ENCODE peak calls at places on chromosomes 6 and 20, in six cellular contexts. One of them, this sample, is unnamed.

GRCh38 chr6:143959865-143960264 is 48.2 kb downstream of the PLAGL1 start:
- DNase-seq in upper lobe of right lung: no peak
- DNase-seq in heart left ventricle: no peak
- DNase-seq in OCI-LY7: no peak
- DNase-seq in GM23338: no peak
- DNase-seq in CD8-positive, alpha-beta T cell: no peak
- DNase-seq in this sample: no peak

GRCh38 chr6:36132221-36132895 is 2.0 kb downstream of the MAPK13 start:
- DNase-seq in CD8-positive, alpha-beta T cell: no peak
- DNase-seq in OCI-LY7: no peak
- DNase-seq in heart left ventricle: no peak
- DNase-seq in GM23338: no peak
- DNase-seq in upper lobe of right lung: no peak
- DNase-seq in this sample: no peak

GRCh38 chr20:50130995-50131394 is 18.0 kb upstream of the UBE2V1 start:
- DNase-seq in heart left ventricle: peak
- DNase-seq in CD8-positive, alpha-beta T cell: no peak
- DNase-seq in OCI-LY7: no peak
- DNase-seq in upper lobe of right lung: no peak
- DNase-seq in GM23338: no peak
- DNase-seq in this sample: no peak

GRCh38 chr20:2756056-2756611 is 44.3 kb downstream of the CPXM1 start:
- DNase-seq in CD8-positive, alpha-beta T cell: no peak
- DNase-seq in GM23338: peak
- DNase-seq in OCI-LY7: no peak
- DNase-seq in upper lobe of right lung: no peak
- DNase-seq in heart left ventricle: no peak
- DNase-seq in this sample: peak

GRCh38 chr20:49866051-49866450 is 49.3 kb downstream of the SPATA2 start:
- DNase-seq in heart left ventricle: no peak
- DNase-seq in OCI-LY7: no peak
- DNase-seq in upper lobe of right lung: no peak
- DNase-seq in CD8-positive, alpha-beta T cell: no peak
- DNase-seq in GM23338: no peak
- DNase-seq in this sample: peak

GRCh38 chr6:136524936-136525413 is 25.2 kb downstream of the MAP7 start:
- DNase-seq in GM23338: no peak
- DNase-seq in CD8-positive, alpha-beta T cell: no peak
- DNase-seq in OCI-LY7: no peak
- DNase-seq in heart left ventricle: no peak
- DNase-seq in upper lobe of right lung: no peak
- DNase-seq in this sample: no peak

GRCh38 chr6:70709826-70710225 is 42.1 kb downstream of the SMAP1 start:
- DNase-seq in heart left ventricle: no peak
- DNase-seq in CD8-positive, alpha-beta T cell: no peak
- DNase-seq in OCI-LY7: no peak
- DNase-seq in upper lobe of right lung: no peak
- DNase-seq in GM23338: no peak
- DNase-seq in this sample: peak

GRCh38 chr20:1671891-1672669 is 14.5 kb upstream of the SIRPG start:
- DNase-seq in GM23338: no peak
- DNase-seq in heart left ventricle: no peak
- DNase-seq in CD8-positive, alpha-beta T cell: no peak
- DNase-seq in OCI-LY7: no peak
- DNase-seq in upper lobe of right lung: no peak
- DNase-seq in this sample: no peak

GRCh38 chr20:57509665-57510237 is 15.2 kb downstream of the CTCFL start:
- DNase-seq in heart left ventricle: no peak
- DNase-seq in GM23338: peak
- DNase-seq in OCI-LY7: peak
- DNase-seq in CD8-positive, alpha-beta T cell: no peak
- DNase-seq in upper lobe of right lung: no peak
- DNase-seq in this sample: peak

GRCh38 chr20:40749985-40750506 is 61.0 kb upstream of the MAFB start:
- DNase-seq in upper lobe of right lung: no peak
- DNase-seq in OCI-LY7: no peak
- DNase-seq in CD8-positive, alpha-beta T cell: no peak
- DNase-seq in GM23338: no peak
- DNase-seq in heart left ventricle: no peak
- DNase-seq in this sample: peak

GRCh38 chr20:14434379-14435136 is 97.1 kb upstream of the FLRT3 start:
- DNase-seq in upper lobe of right lung: no peak
- DNase-seq in CD8-positive, alpha-beta T cell: no peak
- DNase-seq in OCI-LY7: no peak
- DNase-seq in heart left ventricle: no peak
- DNase-seq in GM23338: no peak
- DNase-seq in this sample: no peak

GRCh38 chr20:48025061-48025515 is 239.8 kb upstream of the SULF2 start:
- DNase-seq in OCI-LY7: peak
- DNase-seq in CD8-positive, alpha-beta T cell: no peak
- DNase-seq in heart left ventricle: no peak
- DNase-seq in GM23338: peak
- DNase-seq in upper lobe of right lung: no peak
- DNase-seq in this sample: peak

GRCh38 chr20:14245368-14245970 is 91.9 kb downstream of the FLRT3 start:
- DNase-seq in CD8-positive, alpha-beta T cell: no peak
- DNase-seq in GM23338: no peak
- DNase-seq in OCI-LY7: no peak
- DNase-seq in upper lobe of right lung: no peak
- DNase-seq in heart left ventricle: no peak
- DNase-seq in this sample: peak

GRCh38 chr20:57210911-57211280 is 55.5 kb downstream of the BMP7 start:
- DNase-seq in heart left ventricle: no peak
- DNase-seq in GM23338: no peak
- DNase-seq in OCI-LY7: no peak
- DNase-seq in CD8-positive, alpha-beta T cell: no peak
- DNase-seq in upper lobe of right lung: no peak
- DNase-seq in this sample: no peak

GRCh38 chr20:54168961-54169862 is 4.6 kb downstream of the CYP24A1 start:
- DNase-seq in heart left ventricle: no peak
- DNase-seq in OCI-LY7: no peak
- DNase-seq in GM23338: no peak
- DNase-seq in CD8-positive, alpha-beta T cell: no peak
- DNase-seq in upper lobe of right lung: no peak
- DNase-seq in this sample: peak

GRCh38 chr20:52490715-52491430 is 299.3 kb upstream of the ZFP64 start:
- DNase-seq in CD8-positive, alpha-beta T cell: no peak
- DNase-seq in GM23338: no peak
- DNase-seq in upper lobe of right lung: no peak
- DNase-seq in heart left ventricle: no peak
- DNase-seq in OCI-LY7: no peak
- DNase-seq in this sample: peak

GRCh38 chr6:130852844-130853554 is 25.8 kb downstream of the SMLR1 start:
- DNase-seq in heart left ventricle: no peak
- DNase-seq in OCI-LY7: no peak
- DNase-seq in CD8-positive, alpha-beta T cell: no peak
- DNase-seq in GM23338: no peak
- DNase-seq in upper lobe of right lung: no peak
- DNase-seq in this sample: no peak

GRCh38 chr20:37920270-37920669 is 17.3 kb downstream of the VSTM2L start:
- DNase-seq in GM23338: no peak
- DNase-seq in OCI-LY7: no peak
- DNase-seq in CD8-positive, alpha-beta T cell: no peak
- DNase-seq in heart left ventricle: no peak
- DNase-seq in upper lobe of right lung: no peak
- DNase-seq in this sample: no peak

GRCh38 chr20:37922016-37922415 is 19.1 kb downstream of the VSTM2L start:
- DNase-seq in GM23338: no peak
- DNase-seq in OCI-LY7: no peak
- DNase-seq in heart left ventricle: no peak
- DNase-seq in CD8-positive, alpha-beta T cell: no peak
- DNase-seq in upper lobe of right lung: no peak
- DNase-seq in this sample: no peak

GRCh38 chr20:37920679-37921322 is 17.9 kb downstream of the VSTM2L start:
- DNase-seq in CD8-positive, alpha-beta T cell: no peak
- DNase-seq in GM23338: no peak
- DNase-seq in upper lobe of right lung: no peak
- DNase-seq in heart left ventricle: no peak
- DNase-seq in OCI-LY7: no peak
- DNase-seq in this sample: no peak

GRCh38 chr20:37919389-37920040 is 16.6 kb downstream of the VSTM2L start:
- DNase-seq in OCI-LY7: no peak
- DNase-seq in CD8-positive, alpha-beta T cell: no peak
- DNase-seq in upper lobe of right lung: no peak
- DNase-seq in GM23338: no peak
- DNase-seq in heart left ventricle: no peak
- DNase-seq in this sample: no peak

GRCh38 chr20:37921341-37921929 is 18.5 kb downstream of the VSTM2L start:
- DNase-seq in OCI-LY7: no peak
- DNase-seq in upper lobe of right lung: no peak
- DNase-seq in CD8-positive, alpha-beta T cell: no peak
- DNase-seq in heart left ventricle: no peak
- DNase-seq in GM23338: no peak
- DNase-seq in this sample: no peak
- TF ChIP-seq CTCF in OCI-LY7: no peak
- TF ChIP-seq CTCF in upper lobe of right lung: no peak
- TF ChIP-seq CTCF in CD8-positive, alpha-beta T cell: no peak
- TF ChIP-seq CTCF in heart left ventricle: no peak
- TF ChIP-seq CTCF in GM23338: no peak
- TF ChIP-seq CTCF in this sample: no peak

DNA sequence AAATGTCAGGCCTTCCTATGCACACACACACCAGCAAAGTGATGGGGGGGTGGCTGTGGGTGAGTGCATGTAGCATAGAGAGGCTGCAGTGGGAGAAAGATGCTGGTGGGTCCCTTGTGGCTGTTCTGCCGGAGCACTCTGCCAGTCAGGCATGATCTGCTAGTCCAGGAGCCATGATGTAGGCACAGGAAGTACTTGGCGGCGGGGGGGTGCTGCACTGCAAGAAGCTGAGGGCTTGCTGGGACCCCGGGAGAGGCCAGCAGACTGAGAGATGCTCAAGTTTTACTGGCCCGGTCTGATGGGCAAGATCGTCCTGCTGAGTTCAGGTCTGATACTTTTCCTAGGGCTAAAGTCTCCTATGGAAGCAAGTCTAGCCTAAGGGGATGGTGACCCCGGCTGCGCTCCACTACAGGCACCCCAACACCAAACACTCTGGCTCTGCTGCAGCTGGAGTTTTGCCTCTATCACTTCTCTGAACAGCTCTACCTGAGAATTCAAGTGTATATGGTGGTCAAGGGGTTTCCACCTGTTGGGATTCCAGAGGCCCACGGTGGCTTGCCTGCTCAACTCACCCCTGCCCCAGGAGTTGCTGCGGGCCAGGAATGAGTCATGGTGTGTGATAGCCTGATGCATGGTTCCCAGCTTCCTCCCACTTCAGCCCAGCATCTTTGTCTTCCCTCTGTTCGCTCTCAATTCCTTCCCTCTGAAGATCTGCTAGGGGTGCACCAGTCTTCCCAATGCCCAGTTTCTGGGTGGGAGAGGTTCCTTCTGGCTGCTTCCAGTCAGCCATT is 971.8 kb upstream of the ADGRB3 start:
- DNase-seq in heart left ventricle: no peak
- DNase-seq in OCI-LY7: no peak
- DNase-seq in upper lobe of right lung: no peak
- DNase-seq in GM23338: no peak
- DNase-seq in CD8-positive, alpha-beta T cell: no peak
- DNase-seq in this sample: no peak
- H3K4me3 ChIP-seq in heart left ventricle: no peak
- H3K4me3 ChIP-seq in OCI-LY7: no peak
- H3K4me3 ChIP-seq in upper lobe of right lung: no peak
- H3K4me3 ChIP-seq in GM23338: no peak
- H3K4me3 ChIP-seq in CD8-positive, alpha-beta T cell: no peak
- H3K4me3 ChIP-seq in this sample: no peak

GRCh38 chr6:52089758-52090348 is 2.4 kb upstream of the PKHD1 start:
- DNase-seq in heart left ventricle: no peak
- DNase-seq in OCI-LY7: no peak
- DNase-seq in upper lobe of right lung: no peak
- DNase-seq in GM23338: no peak
- DNase-seq in CD8-positive, alpha-beta T cell: no peak
- DNase-seq in this sample: no peak

DNA sequence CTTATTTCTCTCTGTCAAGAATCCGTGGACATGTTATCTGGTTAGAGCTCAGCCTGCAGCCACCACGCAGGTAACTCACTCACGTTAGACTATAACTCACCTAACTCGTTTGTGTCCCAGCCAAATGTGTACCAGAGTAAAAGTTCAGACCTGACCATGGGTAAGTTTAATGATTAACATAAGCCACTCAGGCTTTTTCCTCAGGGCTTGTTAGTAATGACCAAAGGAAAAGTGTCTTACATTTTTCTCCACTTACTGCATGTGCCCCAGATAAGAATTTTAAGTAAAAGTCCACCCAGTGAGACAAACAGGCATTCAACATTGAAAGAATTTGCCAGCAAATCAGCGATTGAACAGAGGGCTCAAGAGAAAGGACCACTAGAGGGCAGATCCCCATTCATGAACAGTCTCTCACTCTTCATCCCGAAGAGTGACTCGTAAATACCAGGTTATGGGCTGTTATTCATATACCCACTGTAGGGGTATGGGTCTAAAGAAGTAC is at the start of gene PKHD1:
- DNase-seq in CD8-positive, alpha-beta T cell: no peak
- DNase-seq in heart left ventricle: no peak
- DNase-seq in upper lobe of right lung: no peak
- DNase-seq in OCI-LY7: peak
- DNase-seq in GM23338: peak
- DNase-seq in this sample: peak
- TF ChIP-seq CTCF in CD8-positive, alpha-beta T cell: no peak
- TF ChIP-seq CTCF in heart left ventricle: no peak
- TF ChIP-seq CTCF in upper lobe of right lung: peak
- TF ChIP-seq CTCF in OCI-LY7: peak
- TF ChIP-seq CTCF in GM23338: peak
- TF ChIP-seq CTCF in this sample: peak

GRCh38 chr6:37134622-37135191 is 35.2 kb upstream of the PIM1 start:
- DNase-seq in upper lobe of right lung: no peak
- DNase-seq in OCI-LY7: no peak
- DNase-seq in heart left ventricle: no peak
- DNase-seq in GM23338: no peak
- DNase-seq in CD8-positive, alpha-beta T cell: no peak
- DNase-seq in this sample: peak
- H3K4me3 ChIP-seq in upper lobe of right lung: no peak
- H3K4me3 ChIP-seq in OCI-LY7: no peak
- H3K4me3 ChIP-seq in heart left ventricle: no peak
- H3K4me3 ChIP-seq in GM23338: peak
- H3K4me3 ChIP-seq in CD8-positive, alpha-beta T cell: no peak
- H3K4me3 ChIP-seq in this sample: no peak

This sample was measured in fibroblast of villous mesenchyme.